ENCODE peak calls at places on chromosomes 1 and 21, in five cellular contexts. L, W, B, V and A are unnamed samples.

GRCh38 chr1:167821969-167822685 is 91.8 kb downstream of the ADCY10 start:
- DNase-seq in L (no peak), W (no peak), B (peak), V (no peak), A (no peak)

GRCh38 chr1:42837742-42838141 is 8.7 kb upstream of the ZNF691 start:
- DNase-seq in L (no peak), W (no peak), B (no peak), V (no peak), A (no peak)

GRCh38 chr1:243447342-243447741 is 191.5 kb downstream of the SDCCAG8 start:
- DNase-seq in L (no peak), W (peak), B (peak), V (no peak), A (no peak)

GRCh38 chr1:244945109-244945671 is 80.8 kb upstream of the HNRNPU start:
- DNase-seq in L (no peak), W (no peak), B (no peak), V (no peak), A (no peak)

GRCh38 chr1:153597206-153597605 is 15.7 kb downstream of the S100A16 start:
- DNase-seq in L (no peak), W (peak), B (peak), V (no peak), A (no peak)

GRCh38 chr1:190303501-190303900 is 174.2 kb downstream of the BRINP3 start:
- DNase-seq in L (no peak), W (no peak), B (no peak), V (no peak), A (no peak)

GRCh38 chr1:187513190-187513589 is 684.4 kb downstream of the PLA2G4A start:
- DNase-seq in L (no peak), W (no peak), B (no peak), V (no peak), A (no peak)

GRCh38 chr1:59570524-59570923 is 244.2 kb upstream of the HOOK1 start:
- DNase-seq in L (no peak), W (peak), B (peak), V (no peak), A (no peak)

GRCh38 chr1:29635501-29636263 is 399.4 kb downstream of the PTPRU start:
- DNase-seq in L (no peak), W (no peak), B (no peak), V (no peak), A (peak)

GRCh38 chr1:237712082-237712481 is 178.6 kb downstream of the ZP4 start:
- DNase-seq in L (no peak), W (no peak), B (no peak), V (no peak), A (no peak)

GRCh38 chr1:86775395-86775794 is 71.0 kb downstream of the SH3GLB1 start:
- DNase-seq in L (no peak), W (no peak), B (no peak), V (no peak), A (no peak)

GRCh38 chr1:244970236-244970652 is 105.9 kb upstream of the HNRNPU start:
- DNase-seq in L (no peak), W (peak), B (peak), V (peak), A (peak)

GRCh38 chr21:45873866-45874265 is 107.7 kb upstream of the COL6A1 start:
- DNase-seq in L (no peak), W (no peak), B (no peak), V (no peak), A (no peak)

GRCh38 chr1:19435181-19435580 is 50.2 kb downstream of the CAPZB start:
- DNase-seq in L (no peak), W (peak), B (peak), V (no peak), A (no peak)

GRCh38 chr1:205813755-205814058 is 709 bp upstream of the SLC41A1 start:
- DNase-seq in L (no peak), W (no peak), B (peak), V (no peak), A (peak)

GRCh38 chr1:222754386-222755139 is 17.6 kb downstream of the FAM177B start:
- DNase-seq in L (no peak), W (no peak), B (peak), V (no peak), A (no peak)

GRCh38 chr1:204286841-204287387 is 72.8 kb downstream of the PLEKHA6 start:
- DNase-seq in L (no peak), W (peak), B (no peak), V (no peak), A (no peak)

GRCh38 chr1:197663178-197663953 is 111.9 kb downstream of the DENND1B start:
- DNase-seq in L (no peak), W (peak), B (no peak), V (no peak), A (no peak)

GRCh38 chr1:12157366-12158231 is 9.2 kb upstream of the TNFRSF1B start:
- DNase-seq in L (no peak), W (no peak), B (no peak), V (no peak), A (no peak)

GRCh38 chr1:153100241-153100640 is 5.9 kb upstream of the SPRR2E start:
- DNase-seq in L (no peak), W (no peak), B (peak), V (no peak), A (no peak)

GRCh38 chr1:161473363-161473762 is 31.9 kb upstream of the FCGR2A start:
- DNase-seq in L (no peak), W (peak), B (no peak), V (peak), A (peak)

GRCh38 chr1:12657060-12657866 is 13.4 kb downstream of the AADACL4 start:
- DNase-seq in L (no peak), W (no peak), B (no peak), V (no peak), A (no peak)

GRCh38 chr1:115706774-115707425 is 61.6 kb downstream of the CASQ2 start:
- DNase-seq in L (no peak), W (peak), B (peak), V (peak), A (peak)

GRCh38 chr1:94036721-94037120 is 84.2 kb downstream of the ABCA4 start:
- DNase-seq in L (no peak), W (peak), B (peak), V (no peak), A (no peak)

GRCh38 chr21:26587621-26588260 is 14.7 kb upstream of the CYYR1 start:
- DNase-seq in L (no peak), W (peak), B (peak), V (no peak), A (no peak)

GRCh38 chr1:160708821-160709220 is 2.8 kb downstream of the CD48 start:
- DNase-seq in L (no peak), W (no peak), B (no peak), V (no peak), A (no peak)

GRCh38 chr21:15065381-15066230 is 806 bp upstream of the NRIP1 start:
- DNase-seq in L (no peak), W (peak), B (peak), V (peak), A (peak)
- H2BK15ac ChIP-seq in L (no peak), W (peak), B (no peak), V (peak), A (no peak)

GRCh38 chr1:49339043-49339442 is 562.4 kb upstream of the BEND5 start:
- DNase-seq in L (no peak), W (no peak), B (no peak), V (no peak), A (no peak)

GRCh38 chr1:49340576-49340975 is 563.9 kb upstream of the BEND5 start:
- DNase-seq in L (no peak), W (no peak), B (no peak), V (no peak), A (no peak)
- H2AFZ ChIP-seq in L (no peak), W (no peak), B (no peak), V (no peak), A (no peak)

DNA sequence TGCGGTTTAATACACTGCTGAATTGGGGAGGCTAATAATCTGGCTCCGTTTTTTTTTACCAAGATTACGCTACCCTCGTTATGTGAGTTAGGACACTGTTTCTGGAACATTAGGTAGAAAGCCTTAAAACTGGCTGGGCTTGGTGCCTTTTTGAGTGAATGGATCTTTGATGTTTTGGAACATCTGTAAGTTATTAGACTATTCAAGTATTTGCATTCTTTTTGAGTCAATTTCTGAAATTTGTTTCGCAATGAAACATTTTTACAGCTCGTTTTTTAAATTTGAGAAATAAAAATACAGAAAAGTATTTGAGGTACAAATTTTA is 106.9 kb downstream of the LTN1 start:
- DNase-seq in L (no peak), W (no peak), B (no peak), V (no peak), A (no peak)
- H3K23ac ChIP-seq in L (no peak), W (no peak), B (no peak), V (no peak), A (no peak)

DNA sequence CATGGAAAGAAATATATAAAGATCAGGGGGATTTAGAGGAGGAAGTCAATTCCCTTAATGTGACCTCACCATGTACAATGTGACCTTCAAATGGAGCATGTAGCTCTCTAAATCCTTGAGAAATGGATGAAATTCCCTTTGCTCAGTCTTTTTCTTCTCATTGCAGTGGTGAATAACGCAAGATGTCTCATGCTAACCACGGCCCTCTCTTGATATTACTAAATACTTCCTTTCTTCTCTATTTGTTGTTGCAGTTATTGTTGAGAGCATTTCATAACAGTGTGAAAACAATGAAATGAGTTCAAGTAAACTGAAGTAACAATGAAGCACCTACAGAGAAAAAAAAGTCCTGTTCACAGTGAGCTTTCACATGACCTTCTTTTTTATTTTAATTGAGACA is 55.6 kb downstream of the ZNF281 start:
- DNase-seq in L (no peak), W (peak), B (no peak), V (no peak), A (no peak)
- H2BK15ac ChIP-seq in L (no peak), W (no peak), B (peak), V (no peak), A (no peak)

GRCh38 chr1:183870351-183871077 is 65.6 kb downstream of the RGL1 start:
- DNase-seq in L (no peak), W (peak), B (peak), V (no peak), A (no peak)
- H2AFZ ChIP-seq in L (no peak), W (no peak), B (no peak), V (no peak), A (no peak)

GRCh38 chr1:20484526-20485462 is 1.2 kb downstream of the CAMK2N1 start:
- DNase-seq in L (no peak), W (peak), B (no peak), V (peak), A (no peak)
- H3K23ac ChIP-seq in L (no peak), W (peak), B (peak), V (peak), A (no peak)

DNA sequence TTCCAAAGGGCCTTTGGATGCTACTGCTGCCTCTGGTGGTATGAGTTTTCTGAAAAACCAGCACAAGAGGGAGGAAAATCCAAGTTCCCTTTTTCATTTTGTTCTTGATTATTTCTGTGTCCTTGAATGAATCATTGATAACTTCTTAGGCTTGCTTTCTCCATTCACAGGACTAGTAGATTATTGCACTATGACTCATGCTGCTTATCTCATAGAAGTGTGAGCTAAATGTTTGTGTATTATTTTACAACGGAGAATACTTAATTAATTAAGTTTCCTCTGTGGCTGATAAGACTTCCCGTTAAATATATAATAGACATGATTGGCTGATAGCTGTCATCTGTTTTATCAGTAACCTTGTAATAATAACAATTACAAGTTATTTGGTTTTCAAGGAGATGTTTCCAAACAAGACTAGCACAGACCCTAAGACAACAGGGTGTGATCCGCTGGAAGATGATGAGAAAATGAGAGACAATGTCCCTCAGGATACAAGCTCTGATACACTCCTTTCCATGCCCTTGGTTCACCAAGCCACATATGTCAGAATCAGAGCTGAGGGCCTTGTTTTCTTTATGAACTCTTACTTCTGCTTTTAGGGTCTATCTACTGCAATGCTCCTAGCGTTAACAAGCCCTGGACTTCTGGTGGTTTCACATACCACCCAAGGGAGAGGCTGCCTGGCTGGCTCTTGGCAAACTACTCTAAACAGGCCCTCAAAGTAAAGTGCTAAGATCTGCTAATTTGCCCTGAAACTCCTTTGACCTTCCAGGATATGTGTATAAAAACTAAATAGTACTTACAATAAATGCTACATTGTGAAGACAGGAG is 1078.3 kb downstream of the TTLL7 start:
- DNase-seq in L (no peak), W (peak), B (no peak), V (no peak), A (no peak)
- H2BK15ac ChIP-seq in L (no peak), W (no peak), B (no peak), V (no peak), A (no peak)